ENCODE peak calls at places on chromosomes 16 and 17, in six cellular contexts. J is WTC11, C is HCT116, H is H1, M is K562, K is HepG2. S is an unnamed sample.

GRCh38 chr17:30720013-30720471 is 104.5 kb downstream of the CRLF3 start:
- DNase-seq in M (no peak), C (no peak), K (no peak), H (peak), J (peak), S (no peak)

GRCh38 chr16:2026461-2027023 is at the start of gene NHERF2:
- DNase-seq in M (peak), J (no peak), C (no peak), K (no peak), H (no peak), S (no peak)

GRCh38 chr17:58527949-58528348 is 13.5 kb upstream of the MTMR4 start:
- DNase-seq in J (no peak), H (no peak), C (no peak), M (no peak), K (no peak), S (no peak)

GRCh38 chr17:73232587-73233373 is 28.9 kb downstream of the CPSF4L start:
- DNase-seq in C (no peak), H (no peak), M (peak), K (no peak), J (peak), S (no peak)

GRCh38 chr17:81129289-81129688 is 36.0 kb upstream of the PVALEF start:
- DNase-seq in C (no peak), K (no peak), M (no peak), J (peak), H (peak), S (no peak)

GRCh38 chr16:22849517-22849916 is 35.6 kb downstream of the HS3ST2 start:
- DNase-seq in H (no peak), K (no peak), C (no peak), J (no peak), M (no peak), S (no peak)

GRCh38 chr16:1008085-1008484 is 26.5 kb downstream of the SOX8 start:
- DNase-seq in M (no peak), J (no peak), C (no peak), K (no peak), H (no peak), S (no peak)

GRCh38 chr17:73667184-73667959 is 23.1 kb upstream of the SDK2 start:
- DNase-seq in K (no peak), J (no peak), M (no peak), H (no peak), C (no peak), S (no peak)

GRCh38 chr17:50533720-50534148 is 1.2 kb downstream of the EPN3 start:
- DNase-seq in C (no peak), H (peak), K (no peak), J (no peak), M (no peak), S (no peak)

GRCh38 chr17:63433746-63434591 is 12.1 kb downstream of the CYB561 start:
- DNase-seq in H (no peak), M (peak), J (no peak), K (no peak), C (no peak), S (no peak)

GRCh38 chr17:53032861-53033271 is 789.9 kb upstream of the KIF2B start:
- DNase-seq in J (peak), M (peak), K (peak), C (peak), H (peak), S (no peak)

GRCh38 chr16:82050506-82050905 is 15.5 kb downstream of the HSD17B2 start:
- DNase-seq in J (no peak), C (no peak), K (no peak), H (no peak), M (no peak), S (no peak)

GRCh38 chr17:4444782-4445473 is 11.2 kb downstream of the SPNS3 start:
- DNase-seq in K (no peak), M (no peak), J (no peak), H (no peak), C (no peak), S (no peak)

GRCh38 chr17:31112001-31112661 is 17.4 kb downstream of the NF1 start:
- DNase-seq in C (no peak), J (no peak), M (no peak), H (no peak), K (no peak), S (no peak)

GRCh38 chr16:12271006-12271405 is 294.5 kb downstream of the SNX29 start:
- DNase-seq in K (peak), M (peak), C (peak), H (peak), J (peak), S (no peak)

GRCh38 chr16:16184594-16184993 is 38.7 kb downstream of the ABCC6 start:
- DNase-seq in K (no peak), H (no peak), C (no peak), J (no peak), M (no peak), S (no peak)

GRCh38 chr17:19703106-19703775 is 13.1 kb downstream of the SLC47A2 start:
- DNase-seq in M (no peak), K (no peak), H (no peak), J (no peak), C (no peak), S (no peak)

GRCh38 chr16:85146532-85146797 is 34.2 kb upstream of the CIBAR2 start:
- DNase-seq in H (no peak), C (no peak), J (no peak), K (no peak), M (no peak), S (no peak)

GRCh38 chr16:84617068-84617630 is 729 bp downstream of the COTL1 start:
- DNase-seq in C (no peak), J (peak), M (peak), H (peak), K (no peak), S (no peak)

GRCh38 chr16:20899503-20900298 is 457 bp downstream of the DCUN1D3 start:
- DNase-seq in C (no peak), K (peak), M (peak), J (peak), H (peak), S (no peak)
- TF ChIP-seq SP1 in C (no peak), K (no peak), M (no peak), J (no peak), H (no peak), S (no peak)

GRCh38 chr17:16488572-16488997 is 3.4 kb downstream of the LRRC75A start:
- DNase-seq in J (no peak), K (no peak), H (no peak), M (peak), C (no peak), S (no peak)

GRCh38 chr17:16491703-16492612 is at the start of gene LRRC75A:
- DNase-seq in C (no peak), M (peak), K (no peak), H (peak), J (peak), S (no peak)

GRCh38 chr17:16493470-16494048 is 1.6 kb upstream of the LRRC75A start:
- DNase-seq in M (no peak), H (no peak), C (no peak), K (no peak), J (no peak), S (no peak)

GRCh38 chr17:16492613-16493290 is 759 bp upstream of the LRRC75A start:
- DNase-seq in M (no peak), J (no peak), C (no peak), H (no peak), K (no peak), S (no peak)

GRCh38 chr17:16491131-16491702 is 776 bp downstream of the LRRC75A start:
- DNase-seq in H (peak), M (no peak), C (no peak), J (peak), K (no peak), S (no peak)
- TF ChIP-seq ATF3 in H (no peak), M (no peak), C (no peak), J (no peak), K (no peak), S (no peak)

DNA sequence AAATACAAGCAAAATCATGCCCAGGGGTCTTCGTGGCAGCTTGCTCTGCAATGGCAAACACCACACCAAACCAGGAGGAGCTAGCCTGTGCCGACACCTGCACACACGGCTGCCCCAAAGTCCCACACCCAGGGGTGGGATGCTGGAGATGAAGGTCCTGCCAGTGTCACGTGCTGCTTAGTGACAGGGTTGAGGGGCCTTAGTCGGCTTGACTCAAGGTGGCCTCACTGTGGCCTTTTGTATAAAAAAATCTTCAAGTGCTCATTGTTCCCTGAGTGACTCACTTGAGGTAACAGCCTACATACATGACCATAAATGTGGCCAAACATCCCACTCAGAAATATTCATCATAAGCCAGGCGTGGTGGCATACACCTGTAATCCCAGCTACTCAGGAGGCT is 7.3 kb downstream of the TRIM65 start:
- DNase-seq in K (no peak), J (no peak), M (no peak), C (no peak), H (no peak), S (no peak)
- TF ChIP-seq CTCF in K (no peak), J (no peak), M (peak), C (no peak), H (no peak), S (no peak)

GRCh38 chr16:47712276-47713224 is 251.4 kb downstream of the PHKB start:
- DNase-seq in C (no peak), M (peak), K (no peak), J (no peak), H (no peak), S (no peak)
- TF ChIP-seq SP1 in C (no peak), M (no peak), K (no peak), J (no peak), H (no peak), S (no peak)

GRCh38 chr16:6038966-6039530 is 941.5 kb upstream of the EEF2KMT start:
- DNase-seq in J (no peak), H (no peak), M (no peak), C (no peak), K (no peak), S (no peak)
- TF ChIP-seq ATF3 in J (no peak), H (no peak), M (no peak), C (no peak), K (no peak), S (no peak)

GRCh38 chr17:48149174-48150106 is 41.9 kb downstream of the SNX11 start:
- DNase-seq in M (peak), K (peak), H (no peak), C (no peak), J (peak), S (no peak)

GRCh38 chr17:48155889-48156670 is 48.5 kb downstream of the SNX11 start:
- DNase-seq in M (no peak), H (no peak), J (peak), K (no peak), C (no peak), S (no peak)

GRCh38 chr17:48150107-48150463 is 42.5 kb downstream of the SNX11 start:
- DNase-seq in M (no peak), K (no peak), C (no peak), H (no peak), J (no peak), S (no peak)

GRCh38 chr17:48150602-48151001 is 43.0 kb downstream of the SNX11 start:
- DNase-seq in K (no peak), H (no peak), M (no peak), C (no peak), J (no peak), S (no peak)

GRCh38 chr17:48153711-48154642 is 46.4 kb downstream of the SNX11 start:
- DNase-seq in M (peak), K (peak), J (peak), H (no peak), C (peak), S (no peak)
- TF ChIP-seq CTCF in M (peak), K (peak), J (peak), H (peak), C (peak), S (peak)

DNA sequence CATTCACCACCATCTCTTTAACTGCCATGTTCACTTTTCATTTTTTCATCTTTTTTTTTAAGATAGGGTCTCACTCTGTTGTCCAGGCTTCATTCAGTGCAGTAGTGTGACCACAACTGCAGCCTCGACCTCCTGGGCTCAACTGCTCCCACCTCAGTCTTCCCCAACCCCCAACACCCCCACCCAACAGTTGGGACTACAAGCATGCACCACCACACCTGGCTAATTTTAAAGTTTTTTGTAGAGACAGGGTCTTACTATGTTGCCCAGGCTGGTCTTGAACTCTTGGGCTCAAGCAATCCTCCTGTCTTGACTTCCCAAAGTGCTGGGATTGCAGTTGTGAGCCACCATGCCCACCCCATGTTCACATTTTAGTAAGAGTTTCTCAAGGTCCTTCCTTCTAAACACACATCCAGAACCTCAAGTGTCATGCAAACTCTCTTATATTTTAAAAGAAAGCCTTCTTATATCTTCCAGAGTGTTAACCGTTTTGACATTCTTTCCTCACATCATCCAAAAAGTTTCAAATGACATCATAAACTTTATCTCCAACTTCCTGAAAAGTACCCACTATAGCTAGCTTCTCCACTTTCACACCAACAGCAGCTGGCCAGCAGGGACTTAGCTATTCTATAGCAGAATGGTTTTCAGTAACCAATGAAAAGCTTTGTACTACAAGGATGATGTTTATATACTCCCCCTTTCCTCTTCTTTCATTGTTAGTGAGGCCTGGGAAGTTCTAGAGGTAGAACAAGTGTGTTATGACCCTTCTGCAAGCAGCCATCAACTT is 49.3 kb downstream of the TRAF4 start:
- DNase-seq in K (no peak), H (no peak), M (peak), J (no peak), C (no peak), S (no peak)
- TF ChIP-seq SP1 in K (no peak), H (no peak), M (no peak), J (no peak), C (no peak), S (no peak)

GRCh38 chr17:40348136-40348504 is 16.4 kb downstream of the GJD3 start:
- DNase-seq in H (no peak), M (no peak), C (no peak), J (no peak), K (no peak), S (no peak)

GRCh38 chr17:40348562-40349476 is 15.7 kb downstream of the GJD3 start:
- DNase-seq in J (no peak), M (no peak), H (no peak), C (no peak), K (no peak), S (no peak)

GRCh38 chr17:40346768-40347154 is 17.8 kb downstream of the GJD3 start:
- DNase-seq in M (no peak), J (no peak), K (no peak), C (no peak), H (no peak), S (no peak)

GRCh38 chr17:40346061-40346767 is 18.3 kb downstream of the GJD3 start:
- DNase-seq in J (peak), H (no peak), C (no peak), M (no peak), K (no peak), S (no peak)

DNA sequence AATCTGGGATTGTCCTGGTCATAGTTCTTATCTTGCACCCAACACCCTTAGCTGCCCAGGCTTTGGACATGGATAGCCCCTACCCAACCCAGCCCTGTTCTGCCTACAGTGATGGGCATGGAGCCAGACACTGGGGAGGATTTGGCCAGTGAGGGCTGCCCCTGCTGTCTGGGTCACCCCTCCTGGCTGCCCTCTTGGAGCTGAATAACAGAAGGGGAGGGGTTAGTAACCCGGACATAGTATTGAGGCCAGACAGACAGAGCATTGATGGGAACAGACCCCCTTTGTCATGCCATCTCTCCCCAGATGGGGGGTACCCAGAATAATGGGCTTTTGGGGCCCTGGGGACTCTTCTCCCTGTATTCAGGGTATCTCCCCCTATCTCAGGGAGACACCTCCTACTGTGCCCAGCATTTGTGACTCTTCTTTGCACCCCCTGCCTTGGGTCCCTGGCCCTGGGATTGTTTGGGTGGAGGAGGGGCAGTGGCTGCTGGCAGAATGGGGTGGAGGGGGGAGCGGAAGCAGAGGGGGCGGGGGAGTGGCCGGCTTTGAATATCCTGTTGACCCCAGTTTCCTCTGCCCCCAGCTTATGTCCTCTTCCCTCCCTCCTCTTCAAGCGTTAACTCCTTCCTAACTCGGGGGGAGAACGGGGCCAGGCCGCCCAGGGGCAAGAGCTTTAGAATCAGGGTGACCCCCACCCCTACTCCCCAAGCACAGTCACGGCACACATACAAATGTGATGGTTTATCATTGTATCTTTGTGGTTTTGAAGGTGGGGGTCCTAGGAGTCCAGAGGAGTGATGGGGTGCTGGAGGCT is 17.0 kb downstream of the GJD3 start:
- DNase-seq in C (no peak), K (no peak), H (no peak), J (no peak), M (peak), S (no peak)
- TF ChIP-seq ATF3 in C (no peak), K (no peak), H (no peak), J (no peak), M (no peak), S (no peak)